ENCODE peak calls at places on chromosomes 3 and 15, in six cellular contexts. O is A549, R is HepG2, W is K562, X is upper lobe of left lung, B is GM12878. L is an unnamed sample.
A peak's percentile ranks its signal among the peaks of the same experiment; 100 is the strongest.

GRCh38 chr15:83039206-83039605 is 27.8 kb upstream of the C15orf40 start:
- ATAC-seq in O (no peak), R (no peak), W (no peak), X (no peak), B (no peak), L (no peak)

GRCh38 chr15:38620108-38620507 is 55.5 kb upstream of the RASGRP1 start:
- ATAC-seq in O (no peak), R (no peak), W (no peak), X (no peak), B (no peak), L (no peak)

GRCh38 chr15:99015677-99016568 is 8.3 kb upstream of the PGPEP1L start:
- ATAC-seq in O (no peak), R (peak; percentile 52), W (peak; percentile 14), X (no peak), B (peak; percentile 45), L (no peak)

GRCh38 chr15:98865397-98866339 is 141.9 kb downstream of the PGPEP1L start:
- ATAC-seq in O (peak; percentile 82), R (peak; percentile 90), W (peak; percentile 100), X (peak; percentile 89), B (no peak), L (peak; percentile 78)

GRCh38 chr15:45604321-45604720 is 17.1 kb downstream of the BLOC1S6 start:
- ATAC-seq in O (no peak), R (no peak), W (no peak), X (peak; percentile 41), B (no peak), L (no peak)

GRCh38 chr3:108136888-108137814 is 46.3 kb upstream of the CD47 start:
- ATAC-seq in O (no peak), R (no peak), W (no peak), X (no peak), B (no peak), L (no peak)

GRCh38 chr3:16463914-16464313 is 49.6 kb downstream of the RFTN1 start:
- ATAC-seq in O (no peak), R (no peak), W (no peak), X (no peak), B (no peak), L (no peak)

GRCh38 chr15:33160054-33160453 is 34.5 kb downstream of the FMN1 start:
- ATAC-seq in O (peak; percentile 64), R (peak; percentile 35), W (no peak), X (no peak), B (peak; percentile 14), L (no peak)

GRCh38 chr3:31550452-31551251 is 17.9 kb downstream of the STT3B start:
- ATAC-seq in O (peak; percentile 82), R (peak; percentile 67), W (peak; percentile 57), X (peak; percentile 52), B (peak; percentile 71), L (no peak)

GRCh38 chr15:52006702-52007340 is 12.2 kb upstream of the MAPK6 start:
- ATAC-seq in O (no peak), R (peak; percentile 20), W (peak; percentile 19), X (peak; percentile 60), B (peak; percentile 49), L (no peak)

GRCh38 chr3:13218541-13218908 is 145.3 kb upstream of the IQSEC1 start:
- ATAC-seq in O (no peak), R (no peak), W (no peak), X (no peak), B (no peak), L (no peak)

GRCh38 chr15:85289677-85290365 is 90.6 kb upstream of the AKAP13 start:
- ATAC-seq in O (peak; percentile 85), R (peak; percentile 28), W (no peak), X (peak; percentile 40), B (peak; percentile 69), L (no peak)

DNA sequence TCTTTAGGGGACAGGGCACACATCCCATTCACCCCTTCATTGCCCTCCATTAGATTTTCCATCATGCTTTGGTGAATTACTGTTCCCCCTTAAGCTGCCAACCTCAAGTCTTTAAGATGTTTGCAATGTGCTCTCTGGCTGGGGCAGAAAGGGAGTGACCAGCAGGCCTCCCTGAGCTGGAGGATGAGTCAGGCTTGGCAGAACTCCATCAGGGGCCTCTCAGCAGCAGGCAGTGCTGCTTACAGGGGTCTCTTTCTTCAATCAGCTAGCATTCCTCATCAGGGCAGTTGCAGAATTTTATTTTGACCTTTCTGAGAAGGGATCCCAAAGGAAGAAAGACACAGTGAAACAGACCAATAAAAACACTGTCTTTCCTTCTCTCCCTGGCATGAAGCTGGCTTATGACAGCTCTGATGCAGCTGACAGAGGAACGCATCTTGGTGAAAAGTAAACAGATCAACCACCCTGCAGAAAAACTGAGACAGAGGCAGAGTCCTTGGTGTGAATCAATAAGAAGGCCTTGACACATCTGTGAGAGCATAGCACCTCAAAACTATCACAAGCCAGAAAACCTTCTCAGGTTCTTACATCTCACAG is 88.7 kb upstream of the MRPL3 start:
- ATAC-seq in O (peak; percentile 74), R (no peak), W (no peak), X (peak; percentile 42), B (no peak), L (no peak)
- TF ChIP-seq EP300 in O (no peak), R (no peak), W (no peak), X (no peak), B (no peak), L (no peak)

DNA sequence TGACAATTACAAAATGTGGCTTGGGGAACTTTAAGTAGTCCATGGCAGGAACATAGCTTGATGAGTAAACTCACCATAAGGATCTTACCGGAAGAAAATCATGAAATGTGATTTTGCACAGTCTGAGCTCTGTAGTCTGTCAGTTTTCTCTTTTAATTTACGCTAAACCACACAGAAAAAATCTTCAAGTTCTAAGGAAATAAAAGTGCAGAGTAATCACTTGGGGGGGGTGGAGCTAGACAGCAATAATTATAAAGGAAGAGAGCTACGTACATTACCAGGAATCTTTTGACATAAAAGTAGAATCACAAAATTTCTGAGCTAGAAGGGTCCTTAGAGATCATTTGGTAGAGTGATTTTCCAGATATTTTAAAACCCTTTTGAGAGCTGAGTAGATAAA is 9.2 kb downstream of the TBC1D5 start:
- ATAC-seq in O (no peak), R (no peak), W (no peak), X (no peak), B (no peak), L (no peak)
- TF ChIP-seq CTCF in O (no peak), R (no peak), W (no peak), X (no peak), B (no peak), L (no peak)

DNA sequence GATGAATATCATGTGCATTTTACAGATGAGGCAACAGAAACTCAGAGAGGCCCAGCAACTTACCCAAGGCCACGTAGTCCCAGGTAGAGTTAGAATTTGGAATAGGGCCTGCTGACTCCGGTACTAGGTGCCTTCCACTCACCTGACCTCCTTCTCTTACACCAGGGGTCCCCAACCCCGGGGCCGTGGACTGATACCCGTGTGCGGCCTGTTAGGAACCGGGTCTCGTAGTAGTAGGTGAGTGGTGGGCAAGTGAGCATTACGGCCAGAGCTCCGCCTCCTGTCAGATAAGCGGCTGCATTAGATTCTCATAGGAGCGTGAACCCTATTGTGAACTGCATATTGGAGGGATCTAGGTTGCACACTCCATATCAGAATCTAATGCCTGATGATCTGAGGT is 64.8 kb downstream of the SMAD3 start:
- ATAC-seq in O (no peak), R (no peak), W (no peak), X (no peak), B (no peak), L (no peak)
- TF ChIP-seq EP300 in O (no peak), R (no peak), W (no peak), X (no peak), B (no peak), L (no peak)

GRCh38 chr15:93617443-93617842 is 528.4 kb upstream of the RGMA start:
- ATAC-seq in O (no peak), R (peak; percentile 48), W (no peak), X (no peak), B (no peak), L (no peak)
- TF ChIP-seq CTCF in O (no peak), R (peak; percentile 35), W (no peak), X (no peak), B (no peak), L (no peak)